ENCODE peak calls at places on chromosome 13, in seven cellular contexts. T, N, K, F, A, X and I are unnamed samples.
A peak's percentile ranks its signal among the peaks of the same experiment; 100 is the strongest.

GRCh38 chr13:41588899-41589298 is 131.5 kb downstream of the RGCC start:
- DNase-seq in T (peak; percentile 86), N (no peak), K (peak; percentile 85), F (no peak), A (peak; percentile 21), X (no peak), I (peak; percentile 98)

GRCh38 chr13:111956261-111957151 is 110.4 kb upstream of the SOX1 start:
- DNase-seq in T (no peak), N (no peak), K (no peak), F (no peak), A (no peak), X (no peak), I (no peak)

GRCh38 chr13:59906413-59907027 is 257.2 kb downstream of the DIAPH3 start:
- DNase-seq in T (peak; percentile 41), N (no peak), K (peak; percentile 72), F (no peak), A (peak; percentile 46), X (peak; percentile 40), I (peak; percentile 60)

GRCh38 chr13:85738696-85739320 is 60.4 kb downstream of the SLITRK6 start:
- DNase-seq in T (peak; percentile 48), N (no peak), K (no peak), F (no peak), A (no peak), X (no peak), I (no peak)

GRCh38 chr13:67278230-67278629 is 48.1 kb upstream of the PCDH9 start:
- DNase-seq in T (peak; percentile 27), N (no peak), K (peak; percentile 95), F (no peak), A (no peak), X (no peak), I (peak; percentile 97)

GRCh38 chr13:36157475-36157874 is 26.3 kb upstream of the DCLK1 start:
- DNase-seq in T (no peak), N (no peak), K (no peak), F (no peak), A (no peak), X (no peak), I (peak; percentile 79)

GRCh38 chr13:42894765-42895181 is 97.3 kb downstream of the EPSTI1 start:
- DNase-seq in T (peak; percentile 51), N (no peak), K (peak; percentile 95), F (no peak), A (no peak), X (no peak), I (peak; percentile 70)

GRCh38 chr13:47959468-47960088 is 41.5 kb downstream of the SUCLA2 start:
- DNase-seq in T (no peak), N (no peak), K (no peak), F (no peak), A (peak; percentile 20), X (no peak), I (no peak)

GRCh38 chr13:21979156-21979819 is 308.4 kb downstream of the FGF9 start:
- DNase-seq in T (no peak), N (no peak), K (no peak), F (no peak), A (no peak), X (no peak), I (no peak)

GRCh38 chr13:33285420-33286124 is at the start of gene STARD13:
- DNase-seq in T (peak; percentile 96), N (peak; percentile 97), K (peak; percentile 98), F (peak; percentile 98), A (peak; percentile 95), X (peak; percentile 93), I (peak; percentile 97)

GRCh38 chr13:109657395-109657794 is 129.0 kb downstream of the IRS2 start:
- DNase-seq in T (no peak), N (no peak), K (no peak), F (no peak), A (no peak), X (no peak), I (no peak)

GRCh38 chr13:22169473-22169872 is 498.6 kb downstream of the FGF9 start:
- DNase-seq in T (no peak), N (no peak), K (no peak), F (no peak), A (no peak), X (no peak), I (no peak)

GRCh38 chr13:48315981-48316380 is 12.4 kb downstream of the RB1 start:
- DNase-seq in T (no peak), N (no peak), K (no peak), F (no peak), A (no peak), X (no peak), I (no peak)

GRCh38 chr13:51977606-51978005 is 33.6 kb downstream of the ATP7B start:
- DNase-seq in T (no peak), N (no peak), K (no peak), F (no peak), A (no peak), X (no peak), I (peak; percentile 11)

GRCh38 chr13:26694609-26695359 is 65.8 kb downstream of the GPR12 start:
- DNase-seq in T (no peak), N (no peak), K (no peak), F (no peak), A (no peak), X (no peak), I (no peak)

GRCh38 chr13:76886005-76886291 is 257 bp downstream of the KCTD12 start:
- DNase-seq in T (no peak), N (peak; percentile 35), K (no peak), F (no peak), A (no peak), X (no peak), I (no peak)

GRCh38 chr13:110649551-110649950 is 34.2 kb downstream of the NAXD start:
- DNase-seq in T (no peak), N (no peak), K (no peak), F (no peak), A (no peak), X (no peak), I (no peak)

GRCh38 chr13:75724742-75725504 is 88.8 kb downstream of the LMO7 start:
- DNase-seq in T (peak; percentile 70), N (no peak), K (no peak), F (no peak), A (no peak), X (no peak), I (peak; percentile 11)

GRCh38 chr13:74761794-74762193 is 627.6 kb upstream of the KLF12 start:
- DNase-seq in T (no peak), N (no peak), K (peak; percentile 73), F (peak; percentile 6), A (peak; percentile 6), X (no peak), I (peak; percentile 53)

GRCh38 chr13:23672616-23673015 is 102.4 kb downstream of the TNFRSF19 start:
- DNase-seq in T (no peak), N (no peak), K (peak; percentile 57), F (no peak), A (no peak), X (no peak), I (no peak)

GRCh38 chr13:20702530-20702929 is 969 bp upstream of the IL17D start:
- DNase-seq in T (no peak), N (no peak), K (no peak), F (no peak), A (no peak), X (no peak), I (no peak)

GRCh38 chr13:20171364-20171763 is 10.5 kb upstream of the GJA3 start:
- DNase-seq in T (peak; percentile 82), N (no peak), K (no peak), F (no peak), A (no peak), X (no peak), I (no peak)

GRCh38 chr13:45731455-45731854 is 29.3 kb downstream of the CBY2 start:
- DNase-seq in T (no peak), N (no peak), K (no peak), F (no peak), A (no peak), X (no peak), I (no peak)

GRCh38 chr13:45728759-45729158 is 26.6 kb downstream of the CBY2 start:
- DNase-seq in T (peak; percentile 4), N (no peak), K (peak; percentile 4), F (no peak), A (peak; percentile 89), X (peak; percentile 46), I (no peak)
- TF ChIP-seq CTCF in T (peak; percentile 33), N (no peak), K (peak; percentile 4), F (no peak), A (peak; percentile 74), X (peak; percentile 15), I (peak; percentile 3)

DNA sequence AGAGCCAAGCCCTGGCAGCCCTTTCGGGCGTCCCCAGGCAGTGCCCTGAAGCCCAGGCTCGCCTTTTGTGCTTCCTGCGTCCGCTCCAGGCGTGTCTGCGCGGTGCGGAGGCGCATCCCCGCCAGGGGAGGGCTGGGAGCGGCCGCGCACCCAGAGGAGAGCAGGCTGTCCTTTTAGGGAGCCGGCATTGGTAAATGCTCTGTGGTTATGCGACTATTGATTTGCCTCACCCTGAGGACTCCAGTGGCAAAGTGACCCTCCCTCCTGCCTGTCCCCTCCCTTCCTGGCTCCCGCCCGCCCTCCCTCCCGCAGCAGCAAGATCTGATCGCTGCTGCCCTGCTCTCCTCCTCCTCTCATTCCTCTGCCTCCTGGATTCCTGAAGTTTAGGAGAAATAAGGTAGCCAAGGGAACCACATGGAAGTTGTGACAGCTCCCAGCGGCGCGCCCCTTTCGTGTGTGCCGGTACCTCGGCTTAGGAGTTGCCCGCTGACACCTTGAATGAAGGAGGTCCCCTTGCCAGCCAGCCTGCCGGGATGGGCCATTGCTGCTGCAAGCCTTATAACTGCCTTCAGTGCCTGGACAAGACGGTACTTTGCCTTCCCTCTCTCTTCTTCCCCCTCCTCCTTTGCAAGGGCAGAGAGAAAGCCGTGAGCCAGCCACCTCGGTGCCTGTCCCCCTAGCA is 167.0 kb downstream of the SLC7A1 start:
- DNase-seq in T (no peak), N (no peak), K (no peak), F (no peak), A (peak; percentile 87), X (peak; percentile 87), I (no peak)
- TF ChIP-seq CTCF in T (no peak), N (peak; percentile 33), K (no peak), F (no peak), A (no peak), X (no peak), I (no peak)

DNA sequence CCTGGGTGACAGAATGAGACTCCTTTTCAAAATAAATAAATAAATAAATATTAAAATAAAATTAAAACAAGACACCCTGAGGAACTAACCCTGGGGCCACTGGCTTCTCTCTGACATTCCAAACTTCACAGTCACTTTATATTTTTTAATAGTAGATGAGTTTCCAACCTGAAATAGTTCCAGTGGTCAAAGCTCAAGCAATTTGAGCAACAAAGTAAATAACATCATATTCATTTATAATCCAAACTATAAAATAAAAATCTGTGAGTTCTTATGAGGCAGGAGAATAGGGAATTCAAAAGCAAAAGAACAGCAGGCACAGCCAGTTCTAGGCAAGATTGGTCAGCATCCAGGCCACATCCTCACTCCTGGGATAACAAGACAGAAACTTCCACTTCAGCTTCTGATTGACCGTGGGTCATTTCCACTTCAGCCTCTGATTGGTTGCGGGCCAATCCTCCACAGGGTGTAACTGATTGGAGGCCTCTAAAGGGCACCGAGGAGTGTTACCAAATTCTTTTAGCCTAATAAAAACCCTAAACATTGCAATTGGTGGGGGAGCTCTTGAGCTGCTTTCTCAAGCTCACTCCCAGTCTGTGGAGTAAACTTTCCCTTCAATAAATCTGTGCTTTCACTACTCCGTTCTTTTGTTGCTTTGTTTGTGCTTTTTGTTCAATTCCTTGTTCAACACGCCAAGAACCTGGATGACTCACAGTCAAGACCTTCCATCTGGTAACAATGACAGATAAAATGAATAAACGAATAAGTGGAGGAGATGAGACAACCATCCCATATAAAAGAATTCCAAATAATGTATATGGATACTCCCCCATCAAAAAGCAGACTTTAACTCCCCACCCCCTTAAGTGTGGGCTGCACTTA is 42.5 kb upstream of the AMER2 start:
- DNase-seq in T (peak; percentile 61), N (no peak), K (peak; percentile 55), F (peak; percentile 82), A (peak; percentile 50), X (no peak), I (peak; percentile 73)
- TF ChIP-seq CTCF in T (peak; percentile 40), N (no peak), K (peak; percentile 16), F (no peak), A (no peak), X (peak; percentile 11), I (peak; percentile 21)

GRCh38 chr13:102591988-102592781 is 4.6 kb upstream of the TPP2 start:
- DNase-seq in T (peak; percentile 58), N (peak; percentile 79), K (peak; percentile 70), F (peak; percentile 85), A (peak; percentile 95), X (peak; percentile 77), I (peak; percentile 75)
- TF ChIP-seq CTCF in T (peak; percentile 73), N (peak; percentile 66), K (peak; percentile 73), F (peak; percentile 64), A (peak; percentile 73), X (peak; percentile 76), I (peak; percentile 73)